ENCODE peak calls at places on chromosome 21, in ten cellular contexts. Y, P, U, L, W, B, I, Z, S and E are unnamed samples.

GRCh38 chr21:26522704-26523103 is 50.4 kb downstream of the CYYR1 start:
- DNase-seq in Y (no peak), P (no peak), U (no peak), L (no peak), W (no peak), B (no peak), I (peak; percentile 30), Z (no peak), S (no peak), E (no peak)

GRCh38 chr21:32411366-32412161 is 942 bp upstream of the EVA1C start:
- DNase-seq in Y (peak; percentile 68), P (peak; percentile 55), U (peak; percentile 87), L (no peak), W (peak; percentile 38), B (no peak), I (peak; percentile 57), Z (no peak), S (peak; percentile 66), E (peak; percentile 94)

GRCh38 chr21:28283652-28284490 is 708.8 kb downstream of the LTN1 start:
- DNase-seq in Y (peak; percentile 94), P (no peak), U (peak; percentile 76), L (peak; percentile 84), W (peak; percentile 94), B (no peak), I (peak; percentile 97), Z (no peak), S (peak; percentile 34), E (peak; percentile 87)

GRCh38 chr21:20721151-20721550 is 277.1 kb upstream of the NCAM2 start:
- DNase-seq in Y (peak; percentile 50), P (no peak), U (no peak), L (no peak), W (no peak), B (no peak), I (no peak), Z (no peak), S (no peak), E (no peak)

GRCh38 chr21:32562426-32562825 is 22.9 kb downstream of the TCP10L start:
- DNase-seq in Y (peak; percentile 67), P (peak; percentile 62), U (peak; percentile 85), L (peak; percentile 65), W (peak; percentile 83), B (peak; percentile 53), I (peak; percentile 84), Z (peak; percentile 18), S (no peak), E (peak; percentile 82)

GRCh38 chr21:37188825-37189224 is 78.3 kb downstream of the VPS26C start:
- DNase-seq in Y (no peak), P (no peak), U (no peak), L (no peak), W (no peak), B (no peak), I (no peak), Z (no peak), S (peak; percentile 39), E (no peak)

GRCh38 chr21:39788383-39788782 is 43.4 kb downstream of the IGSF5 start:
- DNase-seq in Y (peak; percentile 94), P (peak; percentile 91), U (peak; percentile 48), L (peak; percentile 86), W (peak; percentile 12), B (peak; percentile 48), I (peak; percentile 70), Z (peak; percentile 77), S (peak; percentile 89), E (peak; percentile 92)

GRCh38 chr21:36209626-36210171 is 53.1 kb downstream of the DOP1B start:
- DNase-seq in Y (peak; percentile 71), P (peak; percentile 61), U (peak; percentile 75), L (peak; percentile 90), W (peak; percentile 82), B (peak; percentile 84), I (peak; percentile 42), Z (peak; percentile 32), S (peak; percentile 83), E (peak; percentile 53)

GRCh38 chr21:43690346-43690745 is 28.6 kb upstream of the PDXK start:
- DNase-seq in Y (no peak), P (no peak), U (no peak), L (no peak), W (no peak), B (no peak), I (no peak), Z (no peak), S (no peak), E (no peak)

GRCh38 chr21:37248298-37248697 is 18.8 kb downstream of the VPS26C start:
- DNase-seq in Y (no peak), P (no peak), U (no peak), L (no peak), W (no peak), B (no peak), I (no peak), Z (no peak), S (no peak), E (no peak)

DNA sequence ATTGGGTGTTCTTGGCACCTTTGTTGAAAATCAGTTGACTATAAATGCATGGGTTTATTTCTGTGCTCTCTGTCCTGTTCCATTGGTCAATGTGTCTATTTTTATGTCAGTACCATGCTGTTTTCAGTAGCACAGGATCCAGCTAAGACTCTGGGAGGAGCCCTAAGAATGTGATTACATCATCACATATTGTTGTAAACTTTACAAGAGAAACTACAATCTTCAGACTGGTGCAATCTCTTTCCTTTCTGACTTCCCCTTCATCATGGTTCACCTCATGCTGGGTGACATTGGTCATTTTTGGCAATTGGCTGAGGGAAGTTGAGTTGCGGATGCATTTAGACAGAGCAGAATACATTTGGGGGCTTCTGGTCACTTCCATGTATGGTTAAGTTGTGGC is 88.4 kb downstream of the C21orf91 start:
- DNase-seq in Y (peak; percentile 6), P (no peak), U (peak; percentile 8), L (no peak), W (no peak), B (no peak), I (peak; percentile 7), Z (no peak), S (peak; percentile 11), E (peak; percentile 48)
- H3K4me3 ChIP-seq in Y (no peak overlapping the region), P (no peak overlapping the region), U (no peak overlapping the region), L (no peak overlapping the region), W (no peak overlapping the region), B (no peak overlapping the region), I (no peak overlapping the region), Z (no peak overlapping the region), S (no peak overlapping the region), E (no peak overlapping the region)

GRCh38 chr21:41897690-41898089 is 18.5 kb upstream of the PRDM15 start:
- DNase-seq in Y (no peak), P (peak; percentile 62), U (no peak), L (no peak), W (no peak), B (no peak), I (no peak), Z (peak; percentile 21), S (no peak), E (no peak)

GRCh38 chr21:41895643-41896493 is 16.7 kb upstream of the PRDM15 start:
- DNase-seq in Y (peak; percentile 33), P (no peak), U (no peak), L (peak; percentile 63), W (peak; percentile 18), B (peak; percentile 77), I (peak; percentile 29), Z (no peak), S (no peak), E (no peak)

GRCh38 chr21:41898998-41899397 is 19.9 kb upstream of the PRDM15 start:
- DNase-seq in Y (no peak), P (no peak), U (no peak), L (no peak), W (no peak), B (no peak), I (no peak), Z (no peak), S (no peak), E (no peak)

GRCh38 chr21:41894922-41895557 is 15.9 kb upstream of the PRDM15 start:
- DNase-seq in Y (peak; percentile 98), P (no peak), U (no peak), L (peak; percentile 18), W (peak; percentile 91), B (no peak), I (peak; percentile 71), Z (no peak), S (peak; percentile 85), E (peak; percentile 53)

GRCh38 chr21:41897047-41897669 is 18.0 kb upstream of the PRDM15 start:
- DNase-seq in Y (no peak), P (no peak), U (no peak), L (no peak), W (no peak), B (no peak), I (no peak), Z (no peak), S (no peak), E (no peak)
- H3K9ac ChIP-seq in Y (no peak overlapping the region), P (no peak overlapping the region), U (no peak overlapping the region), L (no peak overlapping the region), W (no peak overlapping the region), B (no peak overlapping the region), I (no peak overlapping the region), Z (no peak overlapping the region), S (no peak overlapping the region), E (no peak overlapping the region)

DNA sequence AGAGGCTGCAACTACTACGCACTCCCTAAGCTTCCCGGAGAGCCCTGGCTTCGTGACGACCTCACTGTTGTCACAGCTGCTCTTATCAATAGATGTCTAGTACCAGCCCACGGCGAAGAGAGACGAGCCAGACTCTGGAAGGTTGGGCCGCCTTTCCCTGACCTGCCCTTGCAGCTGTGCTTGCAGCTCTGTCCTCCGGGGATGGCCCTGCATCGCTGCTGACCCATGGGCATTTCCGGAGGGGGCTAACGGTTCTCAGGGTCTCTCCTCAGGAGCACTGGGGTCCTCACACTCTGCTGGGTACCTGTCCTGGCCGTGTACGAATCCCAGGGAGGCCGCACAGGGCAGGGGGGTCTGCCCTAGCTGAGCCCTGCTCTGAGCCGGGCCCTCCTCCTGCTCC is 93.8 kb upstream of the COL6A1 start:
- DNase-seq in Y (no peak), P (no peak), U (no peak), L (no peak), W (no peak), B (no peak), I (no peak), Z (no peak), S (no peak), E (no peak)
- H3K27me3 ChIP-seq in Y (peaks cover 4% of the 10 kb centered on the region), P (peaks cover 3% of the 10 kb centered on the region), U (peaks cover 19% of the 10 kb centered on the region), L (no peaks in the 10 kb centered on the region), W (peaks cover 21% of the 10 kb centered on the region), B (no peaks in the 10 kb centered on the region), I (peaks cover 5% of the 10 kb centered on the region), Z (no peaks in the 10 kb centered on the region), S (peaks cover 5% of the 10 kb centered on the region), E (no peaks in the 10 kb centered on the region)

GRCh38 chr21:42311816-42312625 is 3.2 kb downstream of the TFF3 start:
- DNase-seq in Y (no peak), P (no peak), U (no peak), L (no peak), W (no peak), B (no peak), I (no peak), Z (no peak), S (no peak), E (no peak)

GRCh38 chr21:42311160-42311559 is 4.0 kb downstream of the TFF3 start:
- DNase-seq in Y (no peak), P (no peak), U (no peak), L (no peak), W (no peak), B (no peak), I (no peak), Z (no peak), S (no peak), E (no peak)

GRCh38 chr21:42313501-42313969 is 1.7 kb downstream of the TFF3 start:
- DNase-seq in Y (no peak), P (peak; percentile 52), U (no peak), L (peak; percentile 38), W (no peak), B (no peak), I (no peak), Z (no peak), S (no peak), E (no peak)

GRCh38 chr21:42314616-42315295 is 453 bp downstream of the TFF3 start:
- DNase-seq in Y (no peak), P (no peak), U (no peak), L (no peak), W (no peak), B (no peak), I (no peak), Z (no peak), S (no peak), E (no peak)

GRCh38 chr21:42312626-42313104 is 2.5 kb downstream of the TFF3 start:
- DNase-seq in Y (no peak), P (no peak), U (no peak), L (no peak), W (no peak), B (no peak), I (no peak), Z (no peak), S (no peak), E (no peak)
- H3K4me3 ChIP-seq in Y (no peak overlapping the region), P (no peak overlapping the region), U (no peak overlapping the region), L (no peak overlapping the region), W (no peak overlapping the region), B (no peak overlapping the region), I (no peak overlapping the region), Z (no peak overlapping the region), S (no peak overlapping the region), E (no peak overlapping the region)